ENCODE peak calls at places on chromosome 12, in seven cellular contexts. G, V, U, X, S, M and Q are unnamed samples.

GRCh38 chr12:89797436-89797835 is 88.8 kb upstream of the ATP2B1 start:
- DNase-seq in G (no peak), V (no peak), U (no peak), X (no peak), S (no peak), M (no peak), Q (no peak)

GRCh38 chr12:68924546-68924945 is 8.4 kb downstream of the CPM start:
- DNase-seq in G (no peak), V (no peak), U (no peak), X (no peak), S (no peak), M (no peak), Q (no peak)

GRCh38 chr12:68451261-68452091 is 119.3 kb upstream of the MDM1 start:
- DNase-seq in G (no peak), V (peak; percentile 13), U (peak; percentile 15), X (no peak), S (peak; percentile 44), M (no peak), Q (no peak)

GRCh38 chr12:49233842-49234526 is 30.9 kb upstream of the TUBA1C start:
- DNase-seq in G (peak; percentile 55), V (no peak), U (peak; percentile 56), X (peak; percentile 81), S (peak; percentile 48), M (no peak), Q (no peak)

GRCh38 chr12:3150820-3151590 is 73.8 kb downstream of the TSPAN9 start:
- DNase-seq in G (no peak), V (no peak), U (no peak), X (no peak), S (no peak), M (no peak), Q (no peak)

GRCh38 chr12:47772094-47772660 is 861 bp upstream of the SLC48A1 start:
- DNase-seq in G (no peak), V (no peak), U (no peak), X (no peak), S (no peak), M (no peak), Q (no peak)

GRCh38 chr12:21451529-21451928 is 14.1 kb downstream of the PYROXD1 start:
- DNase-seq in G (no peak), V (no peak), U (no peak), X (no peak), S (no peak), M (no peak), Q (no peak)

GRCh38 chr12:92629349-92630065 is 73.3 kb upstream of the PLEKHG7 start:
- DNase-seq in G (no peak), V (no peak), U (no peak), X (no peak), S (no peak), M (peak; percentile 17), Q (no peak)

GRCh38 chr12:115846516-115846915 is 431.0 kb downstream of the MED13L start:
- DNase-seq in G (no peak), V (no peak), U (no peak), X (no peak), S (no peak), M (no peak), Q (no peak)

GRCh38 chr12:96502477-96502876 is 13.1 kb downstream of the CFAP54 start:
- DNase-seq in G (no peak), V (no peak), U (no peak), X (no peak), S (no peak), M (no peak), Q (no peak)

GRCh38 chr12:6697584-6698351 is 2.8 kb downstream of the PIANP start:
- DNase-seq in G (no peak), V (no peak), U (no peak), X (no peak), S (no peak), M (no peak), Q (no peak)

GRCh38 chr12:114846771-114847170 is 162.8 kb upstream of the TBX3 start:
- DNase-seq in G (no peak), V (no peak), U (no peak), X (no peak), S (peak; percentile 42), M (no peak), Q (no peak)

GRCh38 chr12:76024942-76025600 is 6.5 kb downstream of the PHLDA1 start:
- DNase-seq in G (no peak), V (peak; percentile 71), U (no peak), X (no peak), S (no peak), M (no peak), Q (no peak)

GRCh38 chr12:128810182-128811127 is 13.3 kb downstream of the SLC15A4 start:
- DNase-seq in G (no peak), V (no peak), U (peak; percentile 71), X (peak; percentile 62), S (no peak), M (no peak), Q (no peak)

GRCh38 chr12:24175281-24175680 is 225.8 kb upstream of the SOX5 start:
- DNase-seq in G (no peak), V (no peak), U (no peak), X (no peak), S (no peak), M (no peak), Q (no peak)

GRCh38 chr12:127802271-127802670 is 464.7 kb upstream of the TMEM132C start:
- DNase-seq in G (no peak), V (no peak), U (no peak), X (no peak), S (no peak), M (no peak), Q (no peak)

GRCh38 chr12:57241556-57242310 is 9.3 kb downstream of the STAC3 start:
- DNase-seq in G (no peak), V (no peak), U (no peak), X (no peak), S (no peak), M (no peak), Q (no peak)

GRCh38 chr12:56457817-56458216 is 3.4 kb upstream of the MIP start:
- DNase-seq in G (no peak), V (no peak), U (no peak), X (no peak), S (no peak), M (no peak), Q (no peak)

GRCh38 chr12:94073441-94074051 is 74.8 kb upstream of the PLXNC1 start:
- DNase-seq in G (no peak), V (no peak), U (peak; percentile 54), X (no peak), S (no peak), M (no peak), Q (no peak)

GRCh38 chr12:69044887-69045286 is 111.9 kb upstream of the CPM start:
- DNase-seq in G (no peak), V (no peak), U (no peak), X (no peak), S (no peak), M (no peak), Q (no peak)

GRCh38 chr12:47819902-47820630 is at the start of gene HDAC7:
- DNase-seq in G (no peak), V (peak; percentile 73), U (peak; percentile 94), X (peak; percentile 67), S (peak; percentile 92), M (peak; percentile 84), Q (no peak)

GRCh38 chr12:122960193-122960569 is 6.1 kb downstream of the ABCB9 start:
- DNase-seq in G (no peak), V (no peak), U (no peak), X (no peak), S (no peak), M (no peak), Q (no peak)
- H3K27ac ChIP-seq in G (no peak overlapping the region), V (no peak overlapping the region), U (no peak overlapping the region), X (no peak overlapping the region), S (no peak overlapping the region), M (no peak overlapping the region), Q (no peak overlapping the region)

GRCh38 chr12:110102255-110102654 is 21.9 kb upstream of the IFT81 start:
- DNase-seq in G (no peak), V (peak; percentile 43), U (no peak), X (peak; percentile 48), S (peak; percentile 52), M (no peak), Q (no peak)

GRCh38 chr12:110105159-110105558 is 19.0 kb upstream of the IFT81 start:
- DNase-seq in G (no peak), V (no peak), U (no peak), X (no peak), S (no peak), M (no peak), Q (no peak)

GRCh38 chr12:110107369-110108281 is 16.5 kb upstream of the IFT81 start:
- DNase-seq in G (no peak), V (peak; percentile 53), U (peak; percentile 20), X (no peak), S (peak; percentile 64), M (no peak), Q (no peak)

GRCh38 chr12:110105961-110106540 is 18.1 kb upstream of the IFT81 start:
- DNase-seq in G (no peak), V (no peak), U (no peak), X (no peak), S (no peak), M (no peak), Q (no peak)

GRCh38 chr12:110104188-110104969 is 19.8 kb upstream of the IFT81 start:
- DNase-seq in G (no peak), V (no peak), U (no peak), X (no peak), S (no peak), M (no peak), Q (no peak)
- H3K27ac ChIP-seq in G (peak overlapping the region; percentile 82), V (no peak overlapping the region), U (peak overlapping the region; percentile 24), X (no peak overlapping the region), S (peak overlapping the region; percentile 62), M (peak overlapping the region; percentile 56), Q (no peak overlapping the region)

DNA sequence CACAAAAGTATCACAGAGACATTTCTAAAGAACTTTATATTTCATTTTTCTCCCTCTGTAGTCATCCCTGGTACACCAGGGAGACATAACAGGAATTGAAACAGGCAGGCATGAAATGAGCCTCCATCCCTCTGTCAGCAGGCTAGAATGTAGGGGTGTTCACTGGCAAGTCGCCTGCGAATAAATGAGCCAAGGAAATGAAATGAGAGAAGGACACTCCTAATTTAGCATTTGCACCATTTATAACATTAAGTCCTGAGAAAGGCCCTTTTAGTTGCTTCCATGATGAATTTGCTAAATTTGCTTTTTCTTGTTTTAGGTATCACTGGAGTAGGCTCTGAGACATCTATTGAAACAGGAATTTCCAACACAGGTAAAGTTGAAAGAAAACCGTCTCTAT is 192.4 kb upstream of the CNTN1 start:
- DNase-seq in G (no peak), V (no peak), U (no peak), X (no peak), S (no peak), M (no peak), Q (no peak)
- H3K27ac ChIP-seq in G (no peak overlapping the region), V (no peak overlapping the region), U (no peak overlapping the region), X (no peak overlapping the region), S (no peak overlapping the region), M (no peak overlapping the region), Q (no peak overlapping the region)

GRCh38 chr12:117527480-117527857 is 166.0 kb upstream of the NOS1 start:
- DNase-seq in G (no peak), V (no peak), U (no peak), X (no peak), S (no peak), M (peak; percentile 16), Q (no peak)

GRCh38 chr12:117524806-117525205 is 163.4 kb upstream of the NOS1 start:
- DNase-seq in G (no peak), V (no peak), U (no peak), X (no peak), S (no peak), M (no peak), Q (no peak)

GRCh38 chr12:117525766-117526165 is 164.3 kb upstream of the NOS1 start:
- DNase-seq in G (no peak), V (no peak), U (no peak), X (no peak), S (no peak), M (no peak), Q (no peak)

GRCh38 chr12:117528538-117528937 is 167.1 kb upstream of the NOS1 start:
- DNase-seq in G (no peak), V (no peak), U (peak; percentile 22), X (no peak), S (no peak), M (no peak), Q (no peak)

GRCh38 chr12:117526756-117527479 is 165.5 kb upstream of the NOS1 start:
- DNase-seq in G (no peak), V (no peak), U (no peak), X (no peak), S (no peak), M (no peak), Q (no peak)
- H3K27ac ChIP-seq in G (no peak overlapping the region), V (no peak overlapping the region), U (no peak overlapping the region), X (no peak overlapping the region), S (no peak overlapping the region), M (no peak overlapping the region), Q (no peak overlapping the region)